ENCODE peak calls at places on chromosome 13, in five cellular contexts. E, A, C, T and S are unnamed samples. For H3K4me1 and H3K36me3, the result is how much of the 10 kb centered on the place peaks cover.

GRCh38 chr13:45670481-45670880 is 31.6 kb upstream of the CBY2 start:
- DNase-seq in E (no peak), C (no peak), A (no peak), T (no peak), S (no peak)

GRCh38 chr13:27481766-27482165 is 31.4 kb upstream of the MTIF3 start:
- DNase-seq in T (peak), A (peak), E (peak), C (no peak), S (peak)

GRCh38 chr13:107680115-107680514 is 535.2 kb downstream of the LIG4 start:
- DNase-seq in E (no peak), A (no peak), T (no peak), C (no peak), S (no peak)

GRCh38 chr13:33999830-34000605 is 182.1 kb downstream of the RFC3 start:
- DNase-seq in T (no peak), E (no peak), A (no peak), C (no peak), S (no peak)

GRCh38 chr13:98080280-98080679 is 62.6 kb upstream of the FARP1 start:
- DNase-seq in E (no peak), A (no peak), T (no peak), C (no peak), S (no peak)

GRCh38 chr13:49877629-49878218 is 58.4 kb downstream of the SPRYD7 start:
- DNase-seq in C (no peak), T (peak), E (no peak), A (no peak), S (no peak)

GRCh38 chr13:46160474-46161066 is 21.4 kb downstream of the LCP1 start:
- DNase-seq in A (peak), C (no peak), E (no peak), T (peak), S (no peak)

GRCh38 chr13:45179428-45179827 is 21.4 kb downstream of the KCTD4 start:
- DNase-seq in T (no peak), E (no peak), C (no peak), A (no peak), S (no peak)

GRCh38 chr13:50589139-50589538 is 254.4 kb downstream of the DLEU7 start:
- DNase-seq in T (no peak), C (peak), E (no peak), A (no peak), S (no peak)

DNA sequence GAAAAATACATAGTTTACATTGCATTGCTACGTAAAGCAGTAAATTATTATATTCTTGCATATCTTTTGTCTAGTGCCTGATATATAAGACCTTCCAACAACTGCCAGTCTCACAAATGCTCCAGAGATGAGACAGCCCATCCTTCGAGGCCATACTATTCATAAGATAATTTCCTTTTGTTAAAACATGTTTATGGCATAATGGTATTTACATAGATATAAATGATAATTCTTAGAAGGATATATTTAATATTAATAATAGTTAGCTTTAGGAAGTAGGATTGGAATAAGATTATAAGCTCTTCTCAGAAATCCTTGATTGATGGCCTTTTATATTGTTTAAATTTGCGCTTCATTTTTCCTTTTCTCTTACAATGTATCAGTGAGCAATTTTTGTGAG is 1410.1 kb upstream of the MIR17HG start:
- DNase-seq in A (no peak), C (no peak), T (no peak), E (no peak), S (no peak)
- H3K4me1 ChIP-seq in A (under half), C (under half), T (under half), E (under half), S (under half)

DNA sequence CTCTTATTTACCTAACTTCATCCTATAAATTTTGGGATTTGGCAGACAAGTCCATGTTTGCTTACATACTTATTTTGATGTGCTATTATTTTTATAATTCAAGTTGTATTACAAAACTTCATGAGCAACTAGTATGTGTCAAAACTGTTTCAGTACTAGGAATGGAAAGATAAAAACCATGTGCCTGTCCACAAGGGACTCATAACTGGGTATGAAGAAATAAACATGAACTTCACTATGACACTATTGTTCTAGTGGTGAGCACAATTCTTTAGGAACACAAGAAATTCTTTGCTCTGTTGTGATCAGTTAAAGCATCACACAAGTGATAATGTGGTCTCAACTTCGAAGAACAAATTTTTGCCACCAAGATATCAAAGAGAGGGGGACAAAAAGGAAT is 97.5 kb upstream of the FBXL3 start:
- DNase-seq in C (no peak), T (no peak), E (no peak), A (no peak), S (no peak)
- H3K36me3 ChIP-seq in C (under half), T (under half), E (half or more), A (under half), S (under half)

GRCh38 chr13:110410906-110411305 is 103.8 kb downstream of the COL4A2 start:
- DNase-seq in C (no peak), A (peak), E (no peak), T (no peak), S (no peak)
- H3K4me1 ChIP-seq in C (under half), A (under half), E (half or more), T (under half), S (under half)

DNA sequence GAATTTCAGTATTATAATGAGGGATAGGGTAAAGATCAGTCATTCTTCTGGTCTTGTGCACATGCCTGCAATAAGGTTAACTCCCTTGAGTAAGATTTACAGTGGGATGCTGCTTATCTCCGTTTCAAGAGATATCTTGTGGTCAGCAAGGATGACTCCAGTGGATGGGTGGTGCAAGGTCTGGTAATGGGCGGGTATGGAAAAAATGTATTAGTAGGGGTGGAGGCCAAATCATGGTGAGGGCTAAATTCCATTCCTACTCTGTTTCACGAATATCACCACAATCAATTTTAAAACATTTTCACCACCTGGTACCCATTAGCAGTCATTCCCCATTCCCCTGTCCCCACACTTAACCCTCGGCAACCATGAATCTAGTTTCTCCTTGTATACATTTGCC is 40.6 kb downstream of the CCDC122 start:
- DNase-seq in C (no peak), A (no peak), E (no peak), T (no peak), S (no peak)
- H3K36me3 ChIP-seq in C (under half), A (under half), E (under half), T (under half), S (under half)

DNA sequence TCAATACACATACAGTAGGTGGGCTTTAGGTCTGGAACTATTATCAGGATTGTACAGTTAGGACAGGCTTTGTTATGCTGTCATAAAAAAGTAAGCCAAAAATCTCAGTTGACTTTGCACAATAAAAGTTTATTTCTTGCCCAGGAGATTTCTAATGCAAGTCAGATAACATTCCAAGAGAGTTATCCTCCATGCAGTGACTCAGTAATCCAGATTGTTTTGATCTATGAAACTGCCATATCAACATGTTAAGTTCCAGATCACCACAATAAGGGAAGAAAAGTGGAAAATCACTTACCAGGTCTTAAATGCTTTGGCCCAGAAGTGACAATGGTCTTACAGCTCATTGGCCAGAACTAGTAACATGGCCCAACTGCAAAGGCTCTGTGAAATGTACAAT is 636.2 kb upstream of the KLF12 start:
- DNase-seq in A (no peak), T (no peak), E (no peak), C (peak), S (no peak)
- H3K4me1 ChIP-seq in A (under half), T (under half), E (under half), C (under half), S (under half)

DNA sequence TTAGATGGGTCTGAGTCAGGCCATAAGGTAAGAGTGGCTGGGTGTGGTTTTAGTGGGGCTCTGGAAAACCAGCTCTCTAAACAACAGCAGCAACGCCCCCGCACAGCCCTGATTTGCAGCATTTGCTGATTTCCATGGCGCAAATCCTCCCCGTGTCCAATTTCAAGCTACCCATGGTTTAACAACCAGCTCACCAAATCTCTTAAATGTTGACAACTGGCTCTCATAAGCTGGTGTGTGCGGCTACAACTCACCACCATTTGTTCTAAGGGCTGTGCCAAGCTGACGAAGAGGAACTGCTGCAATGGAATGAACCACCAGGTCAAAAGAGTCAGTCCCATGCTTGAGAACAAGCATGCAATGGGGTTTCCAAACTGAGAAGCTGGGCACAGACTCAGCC is 22.9 kb downstream of the PARP4 start:
- DNase-seq in A (no peak), C (no peak), T (no peak), E (no peak), S (no peak)
- H3K36me3 ChIP-seq in A (half or more), C (under half), T (half or more), E (half or more), S (half or more)

GRCh38 chr13:99974939-99975561 is 3.5 kb upstream of the ZIC5 start:
- DNase-seq in T (no peak), E (no peak), C (no peak), A (peak), S (peak)

GRCh38 chr13:99973163-99973785 is 1.7 kb upstream of the ZIC5 start:
- DNase-seq in T (no peak), C (no peak), A (peak), E (no peak), S (no peak)

GRCh38 chr13:99973786-99974185 is 2.2 kb upstream of the ZIC5 start:
- DNase-seq in E (no peak), C (no peak), T (no peak), A (peak), S (no peak)

GRCh38 chr13:99975626-99976025 is 4.1 kb upstream of the ZIC5 start:
- DNase-seq in E (no peak), A (peak), C (no peak), T (no peak), S (peak)

GRCh38 chr13:99974296-99974938 is 2.9 kb upstream of the ZIC5 start:
- DNase-seq in E (no peak), A (peak), C (no peak), T (no peak), S (peak)
- H3K4me1 ChIP-seq in E (under half), A (under half), C (under half), T (under half), S (under half)